ENCODE peak calls at places on chromosome 17, in four cellular contexts. One of them, this sample, is unnamed.

GRCh38 chr17:65346166-65346565 is 209.0 kb downstream of the RGS9 start:
- DNase-seq in fibroblast of lung: peak
- DNase-seq in astrocyte: peak
- DNase-seq in colonic mucosa: no peak
- DNase-seq in this sample: no peak

GRCh38 chr17:67054608-67055007 is 10.3 kb downstream of the CACNG1 start:
- DNase-seq in astrocyte: no peak
- DNase-seq in colonic mucosa: no peak
- DNase-seq in fibroblast of lung: no peak
- DNase-seq in this sample: no peak

GRCh38 chr17:78903101-78903779 is at the start of gene CEP295NL:
- DNase-seq in fibroblast of lung: peak
- DNase-seq in astrocyte: no peak
- DNase-seq in colonic mucosa: no peak
- DNase-seq in this sample: no peak

GRCh38 chr17:8266648-8267479 is 17.8 kb downstream of the PFAS start:
- DNase-seq in astrocyte: no peak
- DNase-seq in fibroblast of lung: no peak
- DNase-seq in colonic mucosa: no peak
- DNase-seq in this sample: no peak

GRCh38 chr17:13107726-13108235 is 90.0 kb upstream of the ELAC2 start:
- DNase-seq in fibroblast of lung: no peak
- DNase-seq in colonic mucosa: no peak
- DNase-seq in astrocyte: no peak
- DNase-seq in this sample: no peak

GRCh38 chr17:70535986-70536385 is 366.7 kb downstream of the KCNJ2 start:
- DNase-seq in colonic mucosa: no peak
- DNase-seq in fibroblast of lung: peak
- DNase-seq in astrocyte: peak
- DNase-seq in this sample: no peak

GRCh38 chr17:79667746-79668145 is 56.9 kb upstream of the RBFOX3 start:
- DNase-seq in astrocyte: no peak
- DNase-seq in colonic mucosa: no peak
- DNase-seq in fibroblast of lung: no peak
- DNase-seq in this sample: no peak

GRCh38 chr17:66214893-66215528 is 14.2 kb downstream of the APOH start:
- DNase-seq in astrocyte: no peak
- DNase-seq in fibroblast of lung: no peak
- DNase-seq in colonic mucosa: no peak
- DNase-seq in this sample: no peak

GRCh38 chr17:19386974-19387920 is at the start of gene MFAP4:
- DNase-seq in fibroblast of lung: peak
- DNase-seq in astrocyte: peak
- DNase-seq in colonic mucosa: peak
- DNase-seq in this sample: peak

GRCh38 chr17:74042744-74043486 is 160.6 kb upstream of the RPL38 start:
- DNase-seq in colonic mucosa: no peak
- DNase-seq in fibroblast of lung: peak
- DNase-seq in astrocyte: peak
- DNase-seq in this sample: no peak

GRCh38 chr17:3528604-3529511 is 28.8 kb downstream of the TRPV3 start:
- DNase-seq in astrocyte: peak
- DNase-seq in colonic mucosa: no peak
- DNase-seq in fibroblast of lung: peak
- DNase-seq in this sample: no peak

GRCh38 chr17:3723556-3724372 is at the start of gene HASPIN:
- DNase-seq in colonic mucosa: peak
- DNase-seq in astrocyte: peak
- DNase-seq in fibroblast of lung: peak
- DNase-seq in this sample: peak

GRCh38 chr17:81930142-81931125 is 2.9 kb upstream of the MAFG start:
- DNase-seq in astrocyte: no peak
- DNase-seq in fibroblast of lung: no peak
- DNase-seq in colonic mucosa: peak
- DNase-seq in this sample: no peak

GRCh38 chr17:78355045-78355641 is 4.7 kb downstream of the SOCS3 start:
- DNase-seq in fibroblast of lung: no peak
- DNase-seq in astrocyte: no peak
- DNase-seq in colonic mucosa: no peak
- DNase-seq in this sample: no peak

GRCh38 chr17:77635176-77635575 is 323.3 kb upstream of the TNRC6C start:
- DNase-seq in astrocyte: no peak
- DNase-seq in fibroblast of lung: no peak
- DNase-seq in colonic mucosa: no peak
- DNase-seq in this sample: no peak

GRCh38 chr17:78797691-78798585 is 15.9 kb upstream of the CYTH1 start:
- DNase-seq in fibroblast of lung: peak
- DNase-seq in colonic mucosa: no peak
- DNase-seq in astrocyte: peak
- DNase-seq in this sample: no peak

GRCh38 chr17:35780876-35781409 is 14.5 kb downstream of the MMP28 start:
- DNase-seq in fibroblast of lung: no peak
- DNase-seq in colonic mucosa: no peak
- DNase-seq in astrocyte: no peak
- DNase-seq in this sample: no peak

GRCh38 chr17:62163847-62164246 is 98.8 kb upstream of the MED13 start:
- DNase-seq in astrocyte: no peak
- DNase-seq in colonic mucosa: peak
- DNase-seq in fibroblast of lung: no peak
- DNase-seq in this sample: no peak

GRCh38 chr17:63275318-63275967 is 170.7 kb downstream of the CYB561 start:
- DNase-seq in colonic mucosa: no peak
- DNase-seq in astrocyte: peak
- DNase-seq in fibroblast of lung: peak
- DNase-seq in this sample: no peak

GRCh38 chr17:62392908-62393307 is 12.6 kb downstream of the EFCAB3 start:
- DNase-seq in astrocyte: no peak
- DNase-seq in fibroblast of lung: no peak
- DNase-seq in colonic mucosa: no peak
- DNase-seq in this sample: no peak

GRCh38 chr17:49528966-49529365 is 33.9 kb downstream of the NGFR start:
- DNase-seq in astrocyte: no peak
- DNase-seq in colonic mucosa: no peak
- DNase-seq in fibroblast of lung: no peak
- DNase-seq in this sample: no peak

GRCh38 chr17:48484256-48484655 is 46.6 kb downstream of the HOXB1 start:
- DNase-seq in astrocyte: peak
- DNase-seq in fibroblast of lung: peak
- DNase-seq in colonic mucosa: no peak
- DNase-seq in this sample: no peak

GRCh38 chr17:81094744-81095607 is 60.0 kb downstream of the BAIAP2 start:
- DNase-seq in astrocyte: peak
- DNase-seq in colonic mucosa: peak
- DNase-seq in fibroblast of lung: peak
- DNase-seq in this sample: peak

GRCh38 chr17:50087246-50087911 is 7.8 kb upstream of the PDK2 start:
- DNase-seq in fibroblast of lung: peak
- DNase-seq in colonic mucosa: peak
- DNase-seq in astrocyte: peak
- DNase-seq in this sample: no peak

GRCh38 chr17:15463363-15463762 is 4.1 kb downstream of the CDRT4 start:
- DNase-seq in astrocyte: peak
- DNase-seq in colonic mucosa: no peak
- DNase-seq in fibroblast of lung: peak
- DNase-seq in this sample: no peak

DNA sequence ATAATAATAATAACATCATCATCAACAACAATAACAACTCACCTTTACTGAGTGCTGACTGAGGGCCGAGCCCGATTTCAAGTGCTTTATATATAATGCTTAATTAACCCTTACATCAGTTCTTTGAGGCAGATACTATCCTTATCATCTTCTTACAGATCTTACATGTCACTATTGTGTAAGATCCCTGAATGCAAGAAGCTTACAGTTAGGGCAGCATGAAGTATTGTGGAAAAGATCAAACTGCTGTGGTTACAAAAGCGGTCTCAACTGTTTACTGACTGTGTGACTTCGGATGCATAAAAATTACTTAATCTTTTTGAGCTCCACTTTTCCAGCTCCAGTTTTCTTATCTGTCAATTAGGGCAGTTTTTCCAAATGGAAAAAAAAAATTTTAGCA is 3.3 kb downstream of the VAT1 start:
- DNase-seq in astrocyte: no peak
- DNase-seq in colonic mucosa: no peak
- DNase-seq in fibroblast of lung: no peak
- DNase-seq in this sample: no peak
- H3K27ac ChIP-seq in astrocyte: no peak
- H3K27ac ChIP-seq in colonic mucosa: peak
- H3K27ac ChIP-seq in fibroblast of lung: no peak
- H3K27ac ChIP-seq in this sample: peak

DNA sequence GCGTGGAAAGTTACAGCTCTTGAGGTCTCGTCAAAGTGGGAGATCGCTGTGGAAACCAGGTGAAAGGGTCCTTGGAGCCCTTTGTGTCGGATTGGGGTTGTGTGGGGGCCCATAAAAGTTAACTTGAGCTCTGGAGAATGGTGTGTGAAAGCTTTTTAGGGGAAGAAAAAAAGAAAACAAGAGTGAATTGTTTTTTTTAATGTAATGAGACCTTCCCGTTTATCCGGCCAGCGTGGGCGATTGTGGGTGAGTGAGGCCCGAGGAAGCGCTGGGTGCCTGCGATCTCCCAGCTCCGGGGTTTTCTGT is 150.6 kb downstream of the MSI2 start:
- DNase-seq in astrocyte: no peak
- DNase-seq in colonic mucosa: no peak
- DNase-seq in fibroblast of lung: no peak
- DNase-seq in this sample: no peak
- H3K9ac ChIP-seq in astrocyte: peak
- H3K9ac ChIP-seq in colonic mucosa: no peak
- H3K9ac ChIP-seq in fibroblast of lung: no peak
- H3K9ac ChIP-seq in this sample: no peak

GRCh38 chr17:17822189-17822978 is 14.4 kb downstream of the SREBF1 start:
- DNase-seq in colonic mucosa: peak
- DNase-seq in fibroblast of lung: peak
- DNase-seq in astrocyte: peak
- DNase-seq in this sample: no peak
- H3K27ac ChIP-seq in colonic mucosa: peak
- H3K27ac ChIP-seq in fibroblast of lung: peak
- H3K27ac ChIP-seq in astrocyte: no peak
- H3K27ac ChIP-seq in this sample: peak

GRCh38 chr17:4951486-4951885 is 567 bp downstream of the ENO3 start:
- DNase-seq in astrocyte: no peak
- DNase-seq in colonic mucosa: no peak
- DNase-seq in fibroblast of lung: no peak
- DNase-seq in this sample: no peak

GRCh38 chr17:4948997-4949320 is 629 bp upstream of the PFN1 start:
- DNase-seq in fibroblast of lung: peak
- DNase-seq in colonic mucosa: peak
- DNase-seq in astrocyte: peak
- DNase-seq in this sample: no peak

GRCh38 chr17:4949321-4950074 is 1.2 kb upstream of the PFN1 start:
- DNase-seq in astrocyte: peak
- DNase-seq in colonic mucosa: peak
- DNase-seq in fibroblast of lung: peak
- DNase-seq in this sample: no peak

GRCh38 chr17:4950757-4951204 is at the start of gene ENO3:
- DNase-seq in fibroblast of lung: no peak
- DNase-seq in colonic mucosa: peak
- DNase-seq in astrocyte: no peak
- DNase-seq in this sample: no peak

DNA sequence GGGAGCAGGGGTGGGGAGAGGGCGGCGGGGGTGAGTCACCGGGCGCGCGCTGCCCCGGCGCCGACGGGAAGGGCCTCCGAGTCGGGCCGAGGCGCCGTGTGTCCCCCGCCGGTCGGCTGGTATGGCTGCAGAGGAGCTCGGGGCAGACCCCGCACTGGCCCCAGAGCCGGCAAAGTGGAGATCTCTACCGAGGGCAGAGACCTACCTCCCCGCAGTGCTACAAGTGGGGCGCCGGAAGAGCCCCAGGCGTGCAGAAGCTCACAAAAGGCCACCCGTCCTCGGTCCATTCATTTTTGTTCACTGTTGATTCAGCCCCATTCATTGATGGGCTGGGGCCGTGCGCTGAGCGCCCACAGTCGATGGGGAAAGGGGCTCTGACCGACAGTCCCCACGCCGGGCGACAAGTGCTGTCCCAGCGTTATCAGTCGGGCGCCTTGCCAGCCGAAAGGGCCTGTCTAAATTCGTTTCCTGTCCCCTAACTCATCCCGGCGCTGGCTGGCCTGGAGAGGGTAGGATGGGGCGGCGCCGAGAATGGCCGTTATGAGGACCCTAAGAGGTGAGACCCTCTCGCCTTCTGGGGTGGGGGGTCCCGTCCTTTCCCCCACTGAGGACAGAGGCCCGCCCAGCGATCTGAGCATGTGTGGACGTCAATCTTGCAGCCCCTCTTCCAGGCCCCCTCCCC is 703 bp upstream of the ENO3 start:
- DNase-seq in colonic mucosa: peak
- DNase-seq in astrocyte: no peak
- DNase-seq in fibroblast of lung: no peak
- DNase-seq in this sample: no peak
- H3K9ac ChIP-seq in colonic mucosa: peak
- H3K9ac ChIP-seq in astrocyte: peak
- H3K9ac ChIP-seq in fibroblast of lung: peak
- H3K9ac ChIP-seq in this sample: no peak

This sample was measured in SK-N-MC.